ENCODE peak calls at places on chromosomes 2 and 18, in eight cellular contexts. One of them, this sample, is unnamed.

GRCh38 chr18:45590546-45590945 is 24.7 kb upstream of the SLC14A2 start:
- DNase-seq in mucosa of descending colon: no peak
- DNase-seq in thoracic aorta: no peak
- DNase-seq in Caco-2: no peak
- DNase-seq in stomach: no peak
- DNase-seq in neural progenitor cell: no peak
- DNase-seq in MM.1S: no peak
- DNase-seq in astrocyte of the spinal cord: no peak
- DNase-seq in this sample: no peak

GRCh38 chr2:41364842-41365241 is 683.0 kb upstream of the PKDCC start:
- DNase-seq in mucosa of descending colon: no peak
- DNase-seq in thoracic aorta: no peak
- DNase-seq in Caco-2: no peak
- DNase-seq in stomach: no peak
- DNase-seq in neural progenitor cell: no peak
- DNase-seq in MM.1S: no peak
- DNase-seq in astrocyte of the spinal cord: no peak
- DNase-seq in this sample: no peak

GRCh38 chr2:190197143-190197720 is 122.4 kb downstream of the HIBCH start:
- DNase-seq in mucosa of descending colon: no peak
- DNase-seq in thoracic aorta: no peak
- DNase-seq in Caco-2: no peak
- DNase-seq in stomach: no peak
- DNase-seq in neural progenitor cell: no peak
- DNase-seq in MM.1S: no peak
- DNase-seq in astrocyte of the spinal cord: no peak
- DNase-seq in this sample: no peak

GRCh38 chr2:143458258-143458954 is 329.2 kb downstream of the ARHGAP15 start:
- DNase-seq in mucosa of descending colon: no peak
- DNase-seq in thoracic aorta: no peak
- DNase-seq in Caco-2: no peak
- DNase-seq in stomach: no peak
- DNase-seq in neural progenitor cell: no peak
- DNase-seq in MM.1S: no peak
- DNase-seq in astrocyte of the spinal cord: peak; percentile 34
- DNase-seq in this sample: no peak

GRCh38 chr2:31414601-31415241 is at the start of gene XDH:
- DNase-seq in mucosa of descending colon: peak; percentile 57
- DNase-seq in thoracic aorta: no peak
- DNase-seq in Caco-2: no peak
- DNase-seq in stomach: peak; percentile 59
- DNase-seq in neural progenitor cell: no peak
- DNase-seq in MM.1S: peak; percentile 16
- DNase-seq in astrocyte of the spinal cord: no peak
- DNase-seq in this sample: peak; percentile 80

GRCh38 chr2:233651430-233651829 is 15.2 kb downstream of the UGT1A10 start:
- DNase-seq in mucosa of descending colon: no peak
- DNase-seq in thoracic aorta: no peak
- DNase-seq in Caco-2: no peak
- DNase-seq in stomach: no peak
- DNase-seq in neural progenitor cell: no peak
- DNase-seq in MM.1S: no peak
- DNase-seq in astrocyte of the spinal cord: no peak
- DNase-seq in this sample: no peak

GRCh38 chr18:11654736-11655604 is 34.1 kb upstream of the GNAL start:
- DNase-seq in mucosa of descending colon: no peak
- DNase-seq in thoracic aorta: no peak
- DNase-seq in Caco-2: peak; percentile 79
- DNase-seq in stomach: peak; percentile 66
- DNase-seq in neural progenitor cell: peak; percentile 79
- DNase-seq in MM.1S: peak; percentile 49
- DNase-seq in astrocyte of the spinal cord: peak; percentile 8
- DNase-seq in this sample: peak; percentile 6

GRCh38 chr2:197286805-197287595 is 23.6 kb downstream of the ANKRD44 start:
- DNase-seq in mucosa of descending colon: no peak
- DNase-seq in thoracic aorta: no peak
- DNase-seq in Caco-2: no peak
- DNase-seq in stomach: peak; percentile 59
- DNase-seq in neural progenitor cell: no peak
- DNase-seq in MM.1S: no peak
- DNase-seq in astrocyte of the spinal cord: peak; percentile 91
- DNase-seq in this sample: peak; percentile 87

GRCh38 chr18:37913051-37913450 is 347.5 kb upstream of the CELF4 start:
- DNase-seq in mucosa of descending colon: no peak
- DNase-seq in thoracic aorta: no peak
- DNase-seq in Caco-2: no peak
- DNase-seq in stomach: no peak
- DNase-seq in neural progenitor cell: no peak
- DNase-seq in MM.1S: no peak
- DNase-seq in astrocyte of the spinal cord: no peak
- DNase-seq in this sample: no peak

GRCh38 chr2:103986001-103986400 is 867.9 kb upstream of the POU3F3 start:
- DNase-seq in mucosa of descending colon: no peak
- DNase-seq in thoracic aorta: no peak
- DNase-seq in Caco-2: no peak
- DNase-seq in stomach: no peak
- DNase-seq in neural progenitor cell: no peak
- DNase-seq in MM.1S: no peak
- DNase-seq in astrocyte of the spinal cord: no peak
- DNase-seq in this sample: no peak

GRCh38 chr2:85394976-85395375 is 15.2 kb downstream of the CAPG start:
- DNase-seq in mucosa of descending colon: no peak
- DNase-seq in thoracic aorta: no peak
- DNase-seq in Caco-2: no peak
- DNase-seq in stomach: no peak
- DNase-seq in neural progenitor cell: no peak
- DNase-seq in MM.1S: no peak
- DNase-seq in astrocyte of the spinal cord: no peak
- DNase-seq in this sample: no peak

GRCh38 chr2:85398426-85399182 is 11.6 kb downstream of the CAPG start:
- DNase-seq in mucosa of descending colon: no peak
- DNase-seq in thoracic aorta: no peak
- DNase-seq in Caco-2: no peak
- DNase-seq in stomach: no peak
- DNase-seq in neural progenitor cell: no peak
- DNase-seq in MM.1S: no peak
- DNase-seq in astrocyte of the spinal cord: no peak
- DNase-seq in this sample: no peak

GRCh38 chr2:85395912-85396475 is 14.2 kb downstream of the CAPG start:
- DNase-seq in mucosa of descending colon: no peak
- DNase-seq in thoracic aorta: no peak
- DNase-seq in Caco-2: no peak
- DNase-seq in stomach: no peak
- DNase-seq in neural progenitor cell: no peak
- DNase-seq in MM.1S: no peak
- DNase-seq in astrocyte of the spinal cord: no peak
- DNase-seq in this sample: no peak

GRCh38 chr2:85397925-85398331 is 12.2 kb downstream of the CAPG start:
- DNase-seq in mucosa of descending colon: no peak
- DNase-seq in thoracic aorta: no peak
- DNase-seq in Caco-2: no peak
- DNase-seq in stomach: no peak
- DNase-seq in neural progenitor cell: no peak
- DNase-seq in MM.1S: no peak
- DNase-seq in astrocyte of the spinal cord: no peak
- DNase-seq in this sample: no peak

DNA sequence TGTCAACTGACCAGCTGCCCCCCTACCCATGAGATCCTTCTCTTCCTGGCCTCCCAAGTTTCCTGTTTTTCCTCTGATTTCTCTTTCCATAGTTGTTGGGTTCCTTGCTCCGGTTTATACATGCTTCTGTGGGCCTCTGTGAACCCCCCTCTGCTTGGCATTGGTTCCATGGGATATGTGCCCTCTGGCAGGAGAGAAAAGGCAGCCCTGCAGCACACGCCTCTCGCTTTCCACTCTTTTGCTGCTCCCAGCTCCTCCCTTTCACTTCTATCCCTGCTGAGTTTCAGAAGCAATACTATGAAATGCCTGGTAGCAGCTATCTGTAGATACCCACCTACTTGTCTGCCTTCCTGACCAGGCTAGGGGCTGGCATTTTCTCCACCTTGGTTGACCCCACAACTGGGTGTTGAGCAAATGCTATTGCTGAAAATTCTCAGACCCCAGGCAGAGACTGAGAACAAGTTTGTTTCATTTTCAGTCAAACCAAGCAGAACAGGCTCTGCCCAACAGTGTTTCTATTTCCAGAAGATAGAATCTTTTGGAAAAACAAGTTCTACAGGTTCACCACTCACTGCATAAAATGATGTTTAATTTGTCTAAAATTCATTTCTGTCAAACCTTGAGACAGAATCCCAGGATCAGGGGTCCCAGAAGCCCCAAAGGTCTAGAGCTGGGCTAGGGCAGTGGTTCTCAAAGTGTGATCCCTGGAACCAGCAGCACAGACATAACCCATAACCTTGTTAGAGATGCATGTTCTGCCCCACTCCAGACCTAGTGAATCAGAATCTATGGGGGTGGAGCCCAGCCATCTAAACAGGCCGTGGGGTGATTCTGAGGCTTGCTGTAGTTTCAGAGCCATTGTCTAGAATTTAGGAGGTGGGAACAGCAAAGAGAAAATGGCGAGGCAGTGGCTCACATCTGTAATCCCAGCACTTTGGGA is 13.4 kb downstream of the CAPG start:
- DNase-seq in mucosa of descending colon: no peak
- DNase-seq in thoracic aorta: no peak
- DNase-seq in Caco-2: no peak
- DNase-seq in stomach: no peak
- DNase-seq in neural progenitor cell: no peak
- DNase-seq in MM.1S: peak; percentile 35
- DNase-seq in astrocyte of the spinal cord: no peak
- DNase-seq in this sample: peak; percentile 36
- H3K4me3 ChIP-seq in mucosa of descending colon: no peak overlapping the region
- H3K4me3 ChIP-seq in thoracic aorta: peak overlapping the region; percentile 56
- H3K4me3 ChIP-seq in Caco-2: no peak overlapping the region
- H3K4me3 ChIP-seq in stomach: no peak overlapping the region
- H3K4me3 ChIP-seq in neural progenitor cell: no peak overlapping the region
- H3K4me3 ChIP-seq in MM.1S: no peak overlapping the region
- H3K4me3 ChIP-seq in astrocyte of the spinal cord: no peak overlapping the region
- H3K4me3 ChIP-seq in this sample: peak overlapping the region; percentile 45

GRCh38 chr2:222305510-222306392 is 7.0 kb upstream of the PAX3 start:
- DNase-seq in mucosa of descending colon: no peak
- DNase-seq in thoracic aorta: no peak
- DNase-seq in Caco-2: peak; percentile 35
- DNase-seq in stomach: no peak
- DNase-seq in neural progenitor cell: peak; percentile 84
- DNase-seq in MM.1S: no peak
- DNase-seq in astrocyte of the spinal cord: peak; percentile 41
- DNase-seq in this sample: no peak
- TF ChIP-seq CTCF in mucosa of descending colon: no peak
- TF ChIP-seq CTCF in thoracic aorta: no peak
- TF ChIP-seq CTCF in Caco-2: no peak
- TF ChIP-seq CTCF in stomach: no peak
- TF ChIP-seq CTCF in neural progenitor cell: no peak
- TF ChIP-seq CTCF in MM.1S: no peak
- TF ChIP-seq CTCF in astrocyte of the spinal cord: peak; percentile 4
- TF ChIP-seq CTCF in this sample: no peak

GRCh38 chr2:54558976-54559410 is 102.9 kb downstream of the SPTBN1 start:
- DNase-seq in mucosa of descending colon: no peak
- DNase-seq in thoracic aorta: no peak
- DNase-seq in Caco-2: no peak
- DNase-seq in stomach: no peak
- DNase-seq in neural progenitor cell: no peak
- DNase-seq in MM.1S: no peak
- DNase-seq in astrocyte of the spinal cord: peak; percentile 39
- DNase-seq in this sample: no peak

GRCh38 chr2:54560146-54560881 is 104.2 kb downstream of the SPTBN1 start:
- DNase-seq in mucosa of descending colon: peak; percentile 70
- DNase-seq in thoracic aorta: no peak
- DNase-seq in Caco-2: peak; percentile 40
- DNase-seq in stomach: no peak
- DNase-seq in neural progenitor cell: peak; percentile 21
- DNase-seq in MM.1S: peak; percentile 79
- DNase-seq in astrocyte of the spinal cord: peak; percentile 71
- DNase-seq in this sample: no peak

GRCh38 chr2:54561795-54562592 is 105.9 kb downstream of the SPTBN1 start:
- DNase-seq in mucosa of descending colon: no peak
- DNase-seq in thoracic aorta: no peak
- DNase-seq in Caco-2: no peak
- DNase-seq in stomach: no peak
- DNase-seq in neural progenitor cell: no peak
- DNase-seq in MM.1S: no peak
- DNase-seq in astrocyte of the spinal cord: no peak
- DNase-seq in this sample: no peak

GRCh38 chr2:54559593-54560145 is 103.5 kb downstream of the SPTBN1 start:
- DNase-seq in mucosa of descending colon: no peak
- DNase-seq in thoracic aorta: no peak
- DNase-seq in Caco-2: no peak
- DNase-seq in stomach: no peak
- DNase-seq in neural progenitor cell: peak; percentile 36
- DNase-seq in MM.1S: peak; percentile 24
- DNase-seq in astrocyte of the spinal cord: peak; percentile 84
- DNase-seq in this sample: no peak

GRCh38 chr2:54561010-54561409 is 104.9 kb downstream of the SPTBN1 start:
- DNase-seq in mucosa of descending colon: no peak
- DNase-seq in thoracic aorta: no peak
- DNase-seq in Caco-2: no peak
- DNase-seq in stomach: no peak
- DNase-seq in neural progenitor cell: no peak
- DNase-seq in MM.1S: peak; percentile 27
- DNase-seq in astrocyte of the spinal cord: no peak
- DNase-seq in this sample: no peak
- H3K4me3 ChIP-seq in mucosa of descending colon: peak overlapping the region; percentile 57
- H3K4me3 ChIP-seq in thoracic aorta: peak overlapping the region; percentile 75
- H3K4me3 ChIP-seq in Caco-2: peak overlapping the region; percentile 84
- H3K4me3 ChIP-seq in stomach: peak overlapping the region; percentile 73
- H3K4me3 ChIP-seq in neural progenitor cell: peak overlapping the region; percentile 91
- H3K4me3 ChIP-seq in MM.1S: peak overlapping the region; percentile 86
- H3K4me3 ChIP-seq in astrocyte of the spinal cord: peak overlapping the region; percentile 63
- H3K4me3 ChIP-seq in this sample: no peak overlapping the region

DNA sequence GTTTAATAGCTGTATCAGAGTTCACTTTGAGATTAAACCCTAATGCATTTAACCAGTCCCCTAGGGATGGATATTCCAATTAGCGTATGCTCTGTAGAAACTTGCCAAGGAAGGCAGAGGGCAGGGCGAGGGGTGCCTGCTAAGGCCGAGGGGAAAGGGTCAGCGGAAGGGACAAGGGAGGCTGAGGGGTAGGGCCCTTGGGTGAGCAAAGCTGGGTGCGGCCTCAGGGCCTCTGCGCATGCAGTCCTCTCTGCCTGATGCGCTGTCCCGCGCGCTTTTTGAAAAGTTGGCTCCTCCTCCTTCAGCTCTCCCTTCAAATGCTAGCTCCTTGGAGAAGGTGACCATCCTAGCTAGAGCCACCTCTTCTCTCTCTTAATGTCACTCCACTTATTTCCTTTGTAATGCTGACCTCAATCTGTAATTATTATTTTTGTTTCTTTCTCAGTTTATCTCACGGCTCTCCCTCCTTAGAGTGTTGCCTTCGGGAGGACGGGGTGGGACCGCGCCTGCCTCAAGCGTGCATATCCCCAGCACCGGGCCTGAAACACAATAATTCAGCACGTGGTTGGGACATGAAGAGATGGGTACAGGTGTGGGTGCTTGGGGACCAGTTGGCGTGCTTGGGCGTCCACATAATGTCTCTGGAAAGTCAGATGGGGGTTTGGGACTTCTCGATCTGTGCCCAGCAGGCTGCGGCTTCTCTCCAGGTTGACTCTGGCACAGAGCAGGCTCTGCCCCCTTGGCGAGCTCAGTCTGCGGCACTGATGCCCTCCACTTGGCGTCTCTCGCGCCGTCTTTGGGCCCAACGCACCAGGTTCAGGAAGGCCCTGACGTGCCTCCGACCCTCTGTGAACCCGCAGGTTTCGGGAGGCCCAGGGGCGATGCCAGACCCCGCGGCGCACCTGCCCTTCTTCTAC is 10.0 kb downstream of the ZAP70 start:
- DNase-seq in mucosa of descending colon: peak; percentile 35
- DNase-seq in thoracic aorta: no peak
- DNase-seq in Caco-2: no peak
- DNase-seq in stomach: no peak
- DNase-seq in neural progenitor cell: no peak
- DNase-seq in MM.1S: no peak
- DNase-seq in astrocyte of the spinal cord: no peak
- DNase-seq in this sample: no peak
- TF ChIP-seq CTCF in mucosa of descending colon: no peak
- TF ChIP-seq CTCF in thoracic aorta: no peak
- TF ChIP-seq CTCF in Caco-2: no peak
- TF ChIP-seq CTCF in stomach: no peak
- TF ChIP-seq CTCF in neural progenitor cell: no peak
- TF ChIP-seq CTCF in MM.1S: no peak
- TF ChIP-seq CTCF in astrocyte of the spinal cord: no peak
- TF ChIP-seq CTCF in this sample: no peak

This sample was measured in LNCaP clone FGC.